ENCODE peak calls at places on chromosome 20, in five cellular contexts. One of them, this sample, is unnamed.

GRCh38 chr20:2051920-2052319 is 49.7 kb upstream of the STK35 start:
- DNase-seq in hepatocyte: no peak
- DNase-seq in psoas muscle: no peak
- DNase-seq in IMR-90: no peak
- DNase-seq in lung: no peak
- DNase-seq in this sample: no peak

GRCh38 chr20:50481741-50482140 is 28.4 kb upstream of the PTPN1 start:
- DNase-seq in hepatocyte: no peak
- DNase-seq in psoas muscle: no peak
- DNase-seq in IMR-90: no peak
- DNase-seq in lung: no peak
- DNase-seq in this sample: no peak

GRCh38 chr20:46739441-46740213 is 30.2 kb downstream of the SLC2A10 start:
- DNase-seq in hepatocyte: peak
- DNase-seq in psoas muscle: no peak
- DNase-seq in IMR-90: peak
- DNase-seq in lung: no peak
- DNase-seq in this sample: no peak

GRCh38 chr20:53917145-53918009 is 153.0 kb downstream of the BCAS1 start:
- DNase-seq in hepatocyte: no peak
- DNase-seq in psoas muscle: peak
- DNase-seq in IMR-90: no peak
- DNase-seq in lung: no peak
- DNase-seq in this sample: peak

GRCh38 chr20:2402271-2402980 is 21.7 kb downstream of the TGM6 start:
- DNase-seq in hepatocyte: peak
- DNase-seq in psoas muscle: no peak
- DNase-seq in IMR-90: peak
- DNase-seq in lung: no peak
- DNase-seq in this sample: no peak

GRCh38 chr20:32570401-32571190 is 14.5 kb downstream of the NOL4L start:
- DNase-seq in hepatocyte: no peak
- DNase-seq in psoas muscle: no peak
- DNase-seq in IMR-90: no peak
- DNase-seq in lung: no peak
- DNase-seq in this sample: no peak

GRCh38 chr20:34558320-34559202 is at the start of gene MAP1LC3A:
- DNase-seq in hepatocyte: peak
- DNase-seq in psoas muscle: peak
- DNase-seq in IMR-90: peak
- DNase-seq in lung: peak
- DNase-seq in this sample: peak

GRCh38 chr20:32906200-32906599 is 47.5 kb downstream of the EFCAB8 start:
- DNase-seq in hepatocyte: no peak
- DNase-seq in psoas muscle: peak
- DNase-seq in IMR-90: no peak
- DNase-seq in lung: no peak
- DNase-seq in this sample: no peak

GRCh38 chr20:48725589-48725991 is 102.2 kb downstream of the PREX1 start:
- DNase-seq in hepatocyte: no peak
- DNase-seq in psoas muscle: no peak
- DNase-seq in IMR-90: peak
- DNase-seq in lung: no peak
- DNase-seq in this sample: no peak

GRCh38 chr20:48060841-48061720 is 275.8 kb upstream of the SULF2 start:
- DNase-seq in hepatocyte: no peak
- DNase-seq in psoas muscle: no peak
- DNase-seq in IMR-90: no peak
- DNase-seq in lung: no peak
- DNase-seq in this sample: no peak

GRCh38 chr20:13929836-13930235 is 60.6 kb downstream of the SEL1L2 start:
- DNase-seq in hepatocyte: no peak
- DNase-seq in psoas muscle: no peak
- DNase-seq in IMR-90: no peak
- DNase-seq in lung: no peak
- DNase-seq in this sample: no peak

GRCh38 chr20:25300496-25301170 is 52.7 kb downstream of the PYGB start:
- DNase-seq in hepatocyte: no peak
- DNase-seq in psoas muscle: no peak
- DNase-seq in IMR-90: peak
- DNase-seq in lung: no peak
- DNase-seq in this sample: no peak

GRCh38 chr20:10531848-10532247 is 96.7 kb downstream of the SLX4IP start:
- DNase-seq in hepatocyte: no peak
- DNase-seq in psoas muscle: no peak
- DNase-seq in IMR-90: peak
- DNase-seq in lung: no peak
- DNase-seq in this sample: no peak

GRCh38 chr20:44714701-44715494 is at the start of gene CCN5:
- DNase-seq in hepatocyte: peak
- DNase-seq in psoas muscle: peak
- DNase-seq in IMR-90: peak
- DNase-seq in lung: peak
- DNase-seq in this sample: no peak

GRCh38 chr20:45823949-45824835 is 2.9 kb downstream of the TNNC2 start:
- DNase-seq in hepatocyte: peak
- DNase-seq in psoas muscle: peak
- DNase-seq in IMR-90: no peak
- DNase-seq in lung: no peak
- DNase-seq in this sample: no peak

GRCh38 chr20:34541264-34541901 is 17.1 kb upstream of the MAP1LC3A start:
- DNase-seq in hepatocyte: no peak
- DNase-seq in psoas muscle: no peak
- DNase-seq in IMR-90: no peak
- DNase-seq in lung: no peak
- DNase-seq in this sample: no peak

GRCh38 chr20:43389839-43390626 is 67.7 kb upstream of the SRSF6 start:
- DNase-seq in hepatocyte: no peak
- DNase-seq in psoas muscle: no peak
- DNase-seq in IMR-90: no peak
- DNase-seq in lung: no peak
- DNase-seq in this sample: no peak

GRCh38 chr20:51221791-51222408 is 199.0 kb upstream of the KCNG1 start:
- DNase-seq in hepatocyte: peak
- DNase-seq in psoas muscle: peak
- DNase-seq in IMR-90: peak
- DNase-seq in lung: peak
- DNase-seq in this sample: no peak

DNA sequence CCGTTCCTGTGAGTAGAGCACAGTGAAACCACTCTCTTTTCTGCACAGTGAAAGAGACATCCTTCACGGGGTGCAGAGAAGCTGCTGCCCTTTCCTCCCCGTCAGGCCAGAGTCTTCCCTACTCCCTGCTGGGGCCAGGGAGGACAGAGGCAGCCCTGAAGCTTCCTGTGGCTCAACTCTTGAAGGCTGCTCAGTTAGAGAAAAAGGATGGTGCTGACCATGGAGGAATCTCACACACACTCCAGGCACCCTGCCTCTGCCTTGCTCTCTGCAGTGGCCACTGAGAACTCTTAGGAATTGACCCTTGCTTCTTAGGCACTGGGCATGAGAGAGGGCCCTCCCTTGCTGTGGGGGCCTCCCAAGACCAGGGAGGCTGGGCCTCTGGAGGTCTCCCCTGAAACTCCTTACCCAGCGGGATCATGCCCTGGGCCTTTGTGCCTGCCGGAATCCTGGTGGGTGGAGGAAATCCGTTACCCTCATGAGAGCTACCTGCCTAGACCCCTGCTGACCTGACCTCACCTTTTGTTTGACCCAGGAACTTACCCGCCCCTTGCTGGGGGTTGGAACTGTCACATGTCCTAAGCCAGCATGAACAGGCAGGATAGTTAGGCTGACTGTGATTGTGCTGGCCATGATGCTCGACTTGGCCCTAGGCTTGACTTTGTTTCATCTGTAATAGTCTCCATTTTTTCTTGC is 65.0 kb upstream of the CD93 start:
- DNase-seq in hepatocyte: no peak
- DNase-seq in psoas muscle: peak
- DNase-seq in IMR-90: no peak
- DNase-seq in lung: no peak
- DNase-seq in this sample: no peak
- H3K27ac ChIP-seq in hepatocyte: peak
- H3K27ac ChIP-seq in psoas muscle: peak
- H3K27ac ChIP-seq in IMR-90: no peak
- H3K27ac ChIP-seq in lung: peak
- H3K27ac ChIP-seq in this sample: no peak

GRCh38 chr20:5658897-5659296 is 91.3 kb upstream of the SHLD1 start:
- DNase-seq in hepatocyte: peak
- DNase-seq in psoas muscle: peak
- DNase-seq in IMR-90: peak
- DNase-seq in lung: peak
- DNase-seq in this sample: no peak
- H3K27ac ChIP-seq in hepatocyte: peak
- H3K27ac ChIP-seq in psoas muscle: no peak
- H3K27ac ChIP-seq in IMR-90: peak
- H3K27ac ChIP-seq in lung: peak
- H3K27ac ChIP-seq in this sample: no peak

GRCh38 chr20:35828916-35829315 is 57.1 kb downstream of the PHF20 start:
- DNase-seq in hepatocyte: no peak
- DNase-seq in psoas muscle: no peak
- DNase-seq in IMR-90: no peak
- DNase-seq in lung: no peak
- DNase-seq in this sample: no peak
- H3K27ac ChIP-seq in hepatocyte: no peak
- H3K27ac ChIP-seq in psoas muscle: peak
- H3K27ac ChIP-seq in IMR-90: no peak
- H3K27ac ChIP-seq in lung: no peak
- H3K27ac ChIP-seq in this sample: no peak

DNA sequence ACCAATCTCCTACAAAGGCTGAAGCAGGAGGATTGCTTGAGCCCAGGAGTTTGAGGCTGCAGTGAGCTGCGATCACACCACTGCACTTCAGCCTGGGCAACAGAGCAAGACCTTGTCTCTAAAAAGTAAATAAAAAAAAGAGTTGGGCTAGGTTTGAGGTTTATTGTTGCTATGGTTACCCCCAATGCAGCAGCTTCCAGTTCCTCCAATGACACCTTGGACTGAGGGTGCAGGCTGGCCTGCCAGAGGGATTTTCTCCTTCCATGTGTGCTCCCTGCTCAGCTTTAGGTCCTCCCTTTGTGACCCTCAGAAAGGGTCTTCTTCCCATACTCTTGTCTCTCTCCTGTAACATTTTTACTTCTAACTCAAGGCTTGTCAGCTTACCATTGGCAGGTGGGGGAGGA is 10.6 kb upstream of the TBC1D20 start:
- DNase-seq in hepatocyte: no peak
- DNase-seq in psoas muscle: no peak
- DNase-seq in IMR-90: no peak
- DNase-seq in lung: no peak
- DNase-seq in this sample: no peak
- H3K27ac ChIP-seq in hepatocyte: no peak
- H3K27ac ChIP-seq in psoas muscle: no peak
- H3K27ac ChIP-seq in IMR-90: no peak
- H3K27ac ChIP-seq in lung: no peak
- H3K27ac ChIP-seq in this sample: no peak